ENCODE peak calls at places on chromosomes 1 and 21, in nine cellular contexts. I is lower lobe of right lung; P is progenitor cell of endocrine pancreas; N is globus pallidus; X is H7; Z is CD4-positive, alpha-beta T cell; L is kidney epithelial cell; G is AG10803; A is iris pigment epithelial cell. Q is an unnamed sample.
A peak's percentile ranks its signal among the peaks of the same experiment; 100 is the strongest.

GRCh38 chr1:204544321-204544720 is 28.1 kb downstream of the MDM4 start:
- DNase-seq in A (peak; percentile 82), G (peak; percentile 39), L (peak; percentile 53), P (no peak), Z (no peak), X (no peak), I (no peak), N (no peak), Q (peak; percentile 41)

GRCh38 chr1:94503153-94503552 is 38.4 kb downstream of the F3 start:
- DNase-seq in N (no peak), I (no peak), G (no peak), Z (no peak), P (no peak), A (no peak), X (no peak), L (no peak), Q (no peak)

GRCh38 chr1:54137532-54138061 is 15.2 kb downstream of the CDCP2 start:
- DNase-seq in N (no peak), A (peak; percentile 63), G (peak; percentile 67), Z (no peak), X (no peak), I (no peak), L (peak; percentile 32), P (no peak), Q (peak; percentile 47)

GRCh38 chr1:210650403-210650802 is 321.7 kb downstream of the HHAT start:
- DNase-seq in I (no peak), P (no peak), N (no peak), A (no peak), G (no peak), X (no peak), L (no peak), Z (no peak), Q (no peak)

GRCh38 chr1:40769815-40770214 is 13.8 kb upstream of the KCNQ4 start:
- DNase-seq in Z (no peak), G (no peak), P (no peak), X (no peak), N (no peak), A (no peak), I (no peak), L (no peak), Q (peak; percentile 23)

GRCh38 chr1:39657402-39657801 is 14.5 kb downstream of the NT5C1A start:
- DNase-seq in X (no peak), L (no peak), Z (no peak), N (no peak), I (no peak), A (no peak), G (peak; percentile 79), P (no peak), Q (peak; percentile 36)

GRCh38 chr1:40630488-40631223 is 34.8 kb downstream of the RIMS3 start:
- DNase-seq in A (peak; percentile 45), N (no peak), X (peak; percentile 87), I (no peak), G (peak; percentile 13), Z (no peak), P (peak; percentile 37), L (no peak), Q (peak; percentile 40)

GRCh38 chr21:43826623-43826974 is 37.2 kb downstream of the RRP1 start:
- DNase-seq in X (no peak), L (no peak), I (no peak), G (no peak), P (no peak), Z (no peak), A (no peak), N (no peak), Q (no peak)

GRCh38 chr21:23016617-23017016 is 2018.4 kb downstream of the NCAM2 start:
- DNase-seq in L (no peak), G (no peak), A (no peak), Z (no peak), X (peak; percentile 41), I (no peak), N (peak; percentile 27), P (no peak), Q (no peak)

GRCh38 chr1:26852701-26853100 is 10.2 kb upstream of the SFN start:
- DNase-seq in N (no peak), A (no peak), X (peak; percentile 61), L (no peak), G (no peak), I (no peak), Z (no peak), P (no peak), Q (no peak)

GRCh38 chr1:40754201-40754600 is 29.4 kb upstream of the KCNQ4 start:
- DNase-seq in P (no peak), I (no peak), X (no peak), Z (no peak), A (no peak), L (no peak), N (no peak), G (no peak), Q (no peak)

GRCh38 chr1:64686828-64687724 is 57.8 kb upstream of the RAVER2 start:
- DNase-seq in P (no peak), A (peak; percentile 74), Z (peak; percentile 2), G (peak; percentile 51), I (no peak), X (peak; percentile 34), L (no peak), N (no peak), Q (peak; percentile 60)

GRCh38 chr1:52551476-52552235 is 1.2 kb downstream of the TUT4 start:
- DNase-seq in G (peak; percentile 33), P (no peak), A (peak; percentile 55), X (no peak), I (no peak), N (peak; percentile 37), L (no peak), Z (peak; percentile 28), Q (peak; percentile 57)

GRCh38 chr1:116426401-116426800 is 53.4 kb downstream of the ATP1A1 start:
- DNase-seq in A (no peak), I (no peak), X (no peak), Z (no peak), N (peak; percentile 54), G (no peak), P (no peak), L (no peak), Q (no peak)

GRCh38 chr1:182608850-182609610 is 4.8 kb upstream of the RGS16 start:
- DNase-seq in Z (no peak), N (no peak), P (no peak), I (no peak), L (no peak), A (peak; percentile 60), X (no peak), G (peak; percentile 44), Q (peak; percentile 35)

GRCh38 chr1:63027176-63027575 is 243.2 kb downstream of the ATG4C start:
- DNase-seq in Z (no peak), I (no peak), L (no peak), G (no peak), A (no peak), N (no peak), X (no peak), P (no peak), Q (no peak)

GRCh38 chr1:27563407-27564263 is 40.3 kb downstream of the AHDC1 start:
- DNase-seq in A (peak; percentile 45), L (no peak), X (peak; percentile 69), N (peak; percentile 35), I (no peak), Z (no peak), G (peak; percentile 54), P (no peak), Q (peak; percentile 70)

GRCh38 chr1:62177621-62178020 is 17.0 kb upstream of the L1TD1 start:
- DNase-seq in Z (no peak), N (no peak), L (no peak), X (no peak), I (no peak), P (no peak), G (no peak), A (no peak), Q (no peak)

GRCh38 chr1:29671446-29671845 is 435.1 kb downstream of the PTPRU start:
- DNase-seq in N (no peak), L (no peak), P (peak; percentile 6), X (peak; percentile 5), A (no peak), G (no peak), Z (no peak), I (no peak), Q (no peak)

GRCh38 chr21:45428534-45428933 is 23.6 kb downstream of the COL18A1 start:
- DNase-seq in I (no peak), X (no peak), L (no peak), G (no peak), N (no peak), P (no peak), A (no peak), Z (no peak), Q (no peak)

GRCh38 chr1:70902211-70902610 is 145.4 kb downstream of the PTGER3 start:
- DNase-seq in X (no peak), G (no peak), Z (no peak), L (no peak), A (no peak), P (no peak), I (no peak), N (no peak), Q (no peak)

GRCh38 chr1:204076891-204077290 is 4.0 kb downstream of the SOX13 start:
- DNase-seq in P (no peak), I (no peak), A (no peak), Z (no peak), G (peak; percentile 60), L (no peak), X (peak; percentile 52), N (no peak), Q (peak; percentile 34)

GRCh38 chr1:114758251-114758832 is 558 bp upstream of the CSDE1 start:
- DNase-seq in N (no peak), Z (no peak), I (no peak), L (no peak), P (no peak), G (no peak), X (no peak), A (peak; percentile 61), Q (peak; percentile 8)

GRCh38 chr1:111372336-111372965 is 55.1 kb downstream of the OVGP1 start:
- DNase-seq in I (no peak), Z (no peak), L (no peak), N (peak; percentile 38), X (no peak), G (no peak), P (no peak), A (no peak), Q (no peak)

GRCh38 chr1:115062542-115063004 is 26.7 kb downstream of the TSPAN2 start:
- DNase-seq in X (no peak), Z (peak; percentile 93), P (no peak), G (peak; percentile 25), L (no peak), N (no peak), A (peak; percentile 63), I (peak; percentile 70), Q (peak; percentile 90)

GRCh38 chr21:34813266-34813886 is 144.6 kb downstream of the CLIC6 start:
- DNase-seq in N (no peak), A (peak; percentile 90), X (no peak), Z (no peak), I (no peak), G (peak; percentile 40), P (no peak), L (no peak), Q (peak; percentile 82)

GRCh38 chr1:201038537-201038936 is 15.0 kb upstream of the KIF21B start:
- DNase-seq in L (no peak), A (no peak), Z (no peak), N (no peak), G (no peak), I (no peak), X (no peak), P (no peak), Q (no peak)

GRCh38 chr1:49298304-49298703 is 521.6 kb upstream of the BEND5 start:
- DNase-seq in I (no peak), P (no peak), N (peak; percentile 3), G (peak; percentile 34), X (no peak), A (peak; percentile 16), Z (no peak), L (no peak), Q (no peak)

GRCh38 chr1:36988311-36988710 is 46.0 kb downstream of the GRIK3 start:
- DNase-seq in L (no peak), N (peak; percentile 50), X (no peak), I (peak; percentile 72), Z (no peak), G (no peak), P (no peak), A (no peak), Q (no peak)

GRCh38 chr1:21084111-21084510 is 92.6 kb downstream of the EIF4G3 start:
- DNase-seq in I (no peak), P (no peak), A (no peak), X (no peak), Z (no peak), L (no peak), G (no peak), N (no peak), Q (no peak)

Q was measured in EL.